ENCODE peak calls at places on chromosome 7, in four cellular contexts. One of them, this sample, is unnamed.
A peak's percentile ranks its signal among the peaks of the same experiment; 100 is the strongest.

GRCh38 chr7:148963583-148964509 is 64.5 kb downstream of the PDIA4 start:
- DNase-seq in mesenchymal stem cell: no peak
- DNase-seq in H9: no peak
- DNase-seq in IMR-90: no peak
- DNase-seq in this sample: no peak

GRCh38 chr7:133310232-133310852 is 57.5 kb downstream of the EXOC4 start:
- DNase-seq in IMR-90: peak; percentile 35
- DNase-seq in H9: no peak
- DNase-seq in mesenchymal stem cell: peak; percentile 7
- DNase-seq in this sample: no peak

GRCh38 chr7:91945476-91945875 is 4.8 kb downstream of the AKAP9 start:
- DNase-seq in H9: no peak
- DNase-seq in mesenchymal stem cell: peak; percentile 83
- DNase-seq in IMR-90: peak; percentile 75
- DNase-seq in this sample: no peak

GRCh38 chr7:25073451-25073850 is 51.6 kb downstream of the CYCS start:
- DNase-seq in mesenchymal stem cell: peak; percentile 70
- DNase-seq in H9: no peak
- DNase-seq in IMR-90: peak; percentile 86
- DNase-seq in this sample: no peak

GRCh38 chr7:128236924-128237586 is 4.0 kb upstream of the LEP start:
- DNase-seq in IMR-90: peak; percentile 90
- DNase-seq in H9: no peak
- DNase-seq in mesenchymal stem cell: peak; percentile 94
- DNase-seq in this sample: no peak

GRCh38 chr7:127751062-127751722 is 99.2 kb downstream of the SND1 start:
- DNase-seq in mesenchymal stem cell: peak; percentile 34
- DNase-seq in IMR-90: peak; percentile 89
- DNase-seq in H9: no peak
- DNase-seq in this sample: peak; percentile 47

GRCh38 chr7:127897704-127898454 is 133.4 kb downstream of the LRRC4 start:
- DNase-seq in H9: no peak
- DNase-seq in mesenchymal stem cell: no peak
- DNase-seq in IMR-90: peak; percentile 62
- DNase-seq in this sample: no peak

GRCh38 chr7:5421626-5422323 is 1.9 kb downstream of the TNRC18 start:
- DNase-seq in mesenchymal stem cell: peak; percentile 87
- DNase-seq in H9: no peak
- DNase-seq in IMR-90: peak; percentile 82
- DNase-seq in this sample: no peak

GRCh38 chr7:149525280-149525679 is 27.7 kb upstream of the ZNF746 start:
- DNase-seq in IMR-90: no peak
- DNase-seq in mesenchymal stem cell: no peak
- DNase-seq in H9: no peak
- DNase-seq in this sample: no peak

GRCh38 chr7:147639037-147639436 is 951.5 kb upstream of the C7orf33 start:
- DNase-seq in mesenchymal stem cell: no peak
- DNase-seq in H9: no peak
- DNase-seq in IMR-90: no peak
- DNase-seq in this sample: no peak

GRCh38 chr7:28862876-28863275 is 95.3 kb downstream of the TRIL start:
- DNase-seq in mesenchymal stem cell: peak; percentile 60
- DNase-seq in IMR-90: peak; percentile 43
- DNase-seq in H9: no peak
- DNase-seq in this sample: no peak

GRCh38 chr7:103934508-103934907 is 55.0 kb downstream of the RELN start:
- DNase-seq in IMR-90: no peak
- DNase-seq in mesenchymal stem cell: no peak
- DNase-seq in H9: no peak
- DNase-seq in this sample: no peak

GRCh38 chr7:131338990-131339389 is 11.3 kb downstream of the MKLN1 start:
- DNase-seq in H9: no peak
- DNase-seq in mesenchymal stem cell: no peak
- DNase-seq in IMR-90: no peak
- DNase-seq in this sample: no peak

GRCh38 chr7:26356929-26357792 is 65.5 kb downstream of the SNX10 start:
- DNase-seq in IMR-90: no peak
- DNase-seq in mesenchymal stem cell: no peak
- DNase-seq in H9: no peak
- DNase-seq in this sample: no peak

GRCh38 chr7:55432937-55433784 is 68.0 kb downstream of the LANCL2 start:
- DNase-seq in IMR-90: peak; percentile 59
- DNase-seq in mesenchymal stem cell: peak; percentile 44
- DNase-seq in H9: no peak
- DNase-seq in this sample: no peak

GRCh38 chr7:141208539-141208938 is 134.7 kb downstream of the TMEM178B start:
- DNase-seq in H9: peak; percentile 47
- DNase-seq in mesenchymal stem cell: no peak
- DNase-seq in IMR-90: no peak
- DNase-seq in this sample: no peak

GRCh38 chr7:77197135-77197534 is 2.5 kb downstream of the FGL2 start:
- DNase-seq in H9: no peak
- DNase-seq in mesenchymal stem cell: no peak
- DNase-seq in IMR-90: no peak
- DNase-seq in this sample: no peak

GRCh38 chr7:107993879-107994278 is 9.1 kb downstream of the LAMB1 start:
- DNase-seq in mesenchymal stem cell: no peak
- DNase-seq in IMR-90: peak; percentile 46
- DNase-seq in H9: no peak
- DNase-seq in this sample: no peak

GRCh38 chr7:56097700-56098099 is 4.9 kb upstream of the PHKG1 start:
- DNase-seq in mesenchymal stem cell: peak; percentile 30
- DNase-seq in IMR-90: peak; percentile 89
- DNase-seq in H9: no peak
- DNase-seq in this sample: no peak

GRCh38 chr7:26305048-26305868 is 13.6 kb downstream of the SNX10 start:
- DNase-seq in IMR-90: no peak
- DNase-seq in H9: no peak
- DNase-seq in mesenchymal stem cell: peak; percentile 78
- DNase-seq in this sample: no peak

GRCh38 chr7:127858091-127858914 is 172.9 kb downstream of the LRRC4 start:
- DNase-seq in mesenchymal stem cell: no peak
- DNase-seq in IMR-90: no peak
- DNase-seq in H9: no peak
- DNase-seq in this sample: no peak

GRCh38 chr7:47647213-47647985 is 65.5 kb upstream of the TNS3 start:
- DNase-seq in IMR-90: no peak
- DNase-seq in H9: no peak
- DNase-seq in mesenchymal stem cell: peak; percentile 76
- DNase-seq in this sample: no peak

GRCh38 chr7:157926521-157927167 is 589.8 kb downstream of the DNAJB6 start:
- DNase-seq in H9: no peak
- DNase-seq in IMR-90: no peak
- DNase-seq in mesenchymal stem cell: no peak
- DNase-seq in this sample: no peak

GRCh38 chr7:148733496-148733895 is 34.8 kb downstream of the CUL1 start:
- DNase-seq in mesenchymal stem cell: no peak
- DNase-seq in H9: no peak
- DNase-seq in IMR-90: no peak
- DNase-seq in this sample: no peak

GRCh38 chr7:140677496-140677895 is 4.8 kb downstream of the ADCK2 start:
- DNase-seq in IMR-90: no peak
- DNase-seq in mesenchymal stem cell: no peak
- DNase-seq in H9: no peak
- DNase-seq in this sample: no peak

GRCh38 chr7:121872831-121873764 is at the start of gene PTPRZ1:
- DNase-seq in IMR-90: peak; percentile 2
- DNase-seq in H9: peak; percentile 77
- DNase-seq in mesenchymal stem cell: peak; percentile 38
- DNase-seq in this sample: peak; percentile 97

GRCh38 chr7:103380395-103381191 is 33.1 kb downstream of the PSMC2 start:
- DNase-seq in mesenchymal stem cell: no peak
- DNase-seq in IMR-90: peak; percentile 44
- DNase-seq in H9: no peak
- DNase-seq in this sample: no peak

GRCh38 chr7:101294039-101294831 is 27.4 kb downstream of the IFT22 start:
- DNase-seq in mesenchymal stem cell: no peak
- DNase-seq in H9: peak; percentile 97
- DNase-seq in IMR-90: no peak
- DNase-seq in this sample: no peak
- H4K8ac ChIP-seq in mesenchymal stem cell: no peak overlapping the region
- H4K8ac ChIP-seq in H9: no peak overlapping the region
- H4K8ac ChIP-seq in IMR-90: no peak overlapping the region
- H4K8ac ChIP-seq in this sample: no peak overlapping the region

GRCh38 chr7:2109251-2109935 is 123.4 kb downstream of the MAD1L1 start:
- DNase-seq in H9: no peak
- DNase-seq in IMR-90: peak; percentile 40
- DNase-seq in mesenchymal stem cell: peak; percentile 22
- DNase-seq in this sample: no peak
- H2AFZ ChIP-seq in H9: no peak overlapping the region
- H2AFZ ChIP-seq in IMR-90: peak overlapping the region; percentile 71
- H2AFZ ChIP-seq in mesenchymal stem cell: no peak overlapping the region
- H2AFZ ChIP-seq in this sample: no peak overlapping the region

GRCh38 chr7:151689196-151689971 is 169.7 kb upstream of the RHEB start:
- DNase-seq in mesenchymal stem cell: no peak
- DNase-seq in IMR-90: no peak
- DNase-seq in H9: no peak
- DNase-seq in this sample: no peak
- H4K8ac ChIP-seq in mesenchymal stem cell: no peak overlapping the region
- H4K8ac ChIP-seq in IMR-90: peak overlapping the region; percentile 21
- H4K8ac ChIP-seq in H9: no peak overlapping the region
- H4K8ac ChIP-seq in this sample: no peak overlapping the region

GRCh38 chr7:123792547-123792946 is 43.7 kb upstream of the WASL start:
- DNase-seq in mesenchymal stem cell: no peak
- DNase-seq in IMR-90: no peak
- DNase-seq in H9: no peak
- DNase-seq in this sample: no peak
- H2AFZ ChIP-seq in mesenchymal stem cell: no peak overlapping the region
- H2AFZ ChIP-seq in IMR-90: peak overlapping the region; percentile 33
- H2AFZ ChIP-seq in H9: no peak overlapping the region
- H2AFZ ChIP-seq in this sample: no peak overlapping the region

This sample was measured in neuronal stem cell.